ENCODE peak calls at places on chromosome 3, in seven cellular contexts. One of them, this sample, is unnamed.
A peak's percentile ranks its signal among the peaks of the same experiment; 100 is the strongest.

GRCh38 chr3:159733194-159733860 is 255.3 kb upstream of the IL12A start:
- DNase-seq in uterus: no peak
- DNase-seq in PC-3: peak; percentile 68
- DNase-seq in fibroblast of villous mesenchyme: peak; percentile 54
- DNase-seq in endothelial cell: no peak
- DNase-seq in RWPE1: peak; percentile 45
- DNase-seq in BJ: peak; percentile 63
- DNase-seq in this sample: no peak

GRCh38 chr3:158770254-158771017 is 31.4 kb upstream of the MFSD1 start:
- DNase-seq in fibroblast of villous mesenchyme: peak; percentile 84
- DNase-seq in uterus: no peak
- DNase-seq in BJ: no peak
- DNase-seq in RWPE1: no peak
- DNase-seq in endothelial cell: no peak
- DNase-seq in PC-3: peak; percentile 52
- DNase-seq in this sample: no peak

GRCh38 chr3:31288641-31289100 is 244.1 kb upstream of the STT3B start:
- DNase-seq in uterus: peak; percentile 28
- DNase-seq in endothelial cell: peak; percentile 13
- DNase-seq in RWPE1: peak; percentile 77
- DNase-seq in BJ: no peak
- DNase-seq in PC-3: peak; percentile 96
- DNase-seq in fibroblast of villous mesenchyme: peak; percentile 85
- DNase-seq in this sample: peak; percentile 80

GRCh38 chr3:19931767-19932188 is 2.2 kb downstream of the EFHB start:
- DNase-seq in BJ: no peak
- DNase-seq in uterus: no peak
- DNase-seq in PC-3: peak; percentile 80
- DNase-seq in fibroblast of villous mesenchyme: peak; percentile 8
- DNase-seq in endothelial cell: no peak
- DNase-seq in RWPE1: no peak
- DNase-seq in this sample: no peak

GRCh38 chr3:89234620-89235019 is 127.2 kb downstream of the EPHA3 start:
- DNase-seq in BJ: no peak
- DNase-seq in fibroblast of villous mesenchyme: no peak
- DNase-seq in endothelial cell: no peak
- DNase-seq in uterus: no peak
- DNase-seq in PC-3: no peak
- DNase-seq in RWPE1: no peak
- DNase-seq in this sample: no peak

GRCh38 chr3:66048051-66048395 is 9.3 kb upstream of the MAGI1 start:
- DNase-seq in BJ: no peak
- DNase-seq in RWPE1: no peak
- DNase-seq in fibroblast of villous mesenchyme: peak; percentile 27
- DNase-seq in PC-3: no peak
- DNase-seq in uterus: no peak
- DNase-seq in endothelial cell: no peak
- DNase-seq in this sample: no peak

GRCh38 chr3:140216249-140216648 is 281.3 kb downstream of the CLSTN2 start:
- DNase-seq in endothelial cell: no peak
- DNase-seq in RWPE1: peak; percentile 16
- DNase-seq in uterus: no peak
- DNase-seq in fibroblast of villous mesenchyme: no peak
- DNase-seq in BJ: no peak
- DNase-seq in PC-3: no peak
- DNase-seq in this sample: peak; percentile 13

GRCh38 chr3:129609591-129610169 is 3.2 kb upstream of the PLXND1 start:
- DNase-seq in BJ: no peak
- DNase-seq in RWPE1: no peak
- DNase-seq in fibroblast of villous mesenchyme: no peak
- DNase-seq in endothelial cell: no peak
- DNase-seq in PC-3: no peak
- DNase-seq in uterus: no peak
- DNase-seq in this sample: no peak

GRCh38 chr3:135500034-135500433 is 465.5 kb upstream of the PPP2R3A start:
- DNase-seq in uterus: no peak
- DNase-seq in BJ: no peak
- DNase-seq in RWPE1: no peak
- DNase-seq in fibroblast of villous mesenchyme: no peak
- DNase-seq in PC-3: no peak
- DNase-seq in endothelial cell: no peak
- DNase-seq in this sample: no peak

GRCh38 chr3:124203292-124203691 is 211.4 kb upstream of the ROPN1 start:
- DNase-seq in BJ: no peak
- DNase-seq in endothelial cell: no peak
- DNase-seq in PC-3: no peak
- DNase-seq in uterus: no peak
- DNase-seq in fibroblast of villous mesenchyme: no peak
- DNase-seq in RWPE1: no peak
- DNase-seq in this sample: no peak

GRCh38 chr3:195613468-195614069 is 29.8 kb upstream of the APOD start:
- DNase-seq in RWPE1: peak; percentile 13
- DNase-seq in BJ: peak; percentile 75
- DNase-seq in uterus: no peak
- DNase-seq in fibroblast of villous mesenchyme: peak; percentile 51
- DNase-seq in PC-3: peak; percentile 12
- DNase-seq in endothelial cell: no peak
- DNase-seq in this sample: no peak

GRCh38 chr3:69181592-69182211 is 59.3 kb upstream of the LMOD3 start:
- DNase-seq in fibroblast of villous mesenchyme: peak; percentile 85
- DNase-seq in RWPE1: no peak
- DNase-seq in BJ: peak; percentile 6
- DNase-seq in endothelial cell: no peak
- DNase-seq in PC-3: peak; percentile 48
- DNase-seq in uterus: no peak
- DNase-seq in this sample: peak; percentile 64

GRCh38 chr3:12578742-12579141 is 21.9 kb downstream of the MKRN2 start:
- DNase-seq in uterus: no peak
- DNase-seq in fibroblast of villous mesenchyme: no peak
- DNase-seq in PC-3: no peak
- DNase-seq in BJ: no peak
- DNase-seq in endothelial cell: no peak
- DNase-seq in RWPE1: no peak
- DNase-seq in this sample: no peak

DNA sequence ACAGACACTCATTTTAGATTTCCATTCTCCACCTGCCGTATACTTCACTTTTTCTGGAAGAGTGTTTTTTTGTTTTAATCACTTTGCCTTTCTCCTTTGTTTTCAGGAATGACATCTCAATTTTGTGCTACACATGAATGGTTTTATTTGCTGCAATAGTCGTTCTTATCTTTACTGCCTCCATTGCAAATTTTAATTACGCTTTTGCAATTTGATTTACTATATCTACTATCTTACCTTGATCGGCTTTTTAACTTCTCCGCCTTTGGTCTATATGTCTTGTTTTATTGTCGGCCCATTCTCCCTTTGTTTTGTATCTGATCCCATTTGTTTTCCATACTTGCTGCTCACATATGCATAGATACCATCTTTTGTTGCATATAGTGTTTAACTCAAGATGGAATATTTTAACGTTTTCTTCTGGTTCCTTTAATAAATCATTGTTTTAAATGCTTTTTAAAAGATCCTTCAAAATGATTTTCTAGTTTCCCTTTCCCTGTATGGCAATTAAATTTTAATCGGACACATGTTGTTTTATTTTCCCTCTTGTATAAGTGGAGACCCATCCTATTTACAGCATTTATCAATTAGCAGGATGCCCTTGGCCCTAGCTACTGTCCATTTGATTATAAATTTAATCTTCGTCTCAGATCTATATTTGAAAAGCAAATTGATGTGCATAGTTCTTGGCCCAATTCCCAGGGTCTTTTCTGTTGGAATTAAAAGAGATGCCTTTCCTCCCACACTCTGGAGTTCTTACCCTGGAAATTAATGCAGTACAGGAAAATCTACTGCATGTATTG is 97.2 kb upstream of the CNTN4 start:
- DNase-seq in BJ: no peak
- DNase-seq in uterus: no peak
- DNase-seq in fibroblast of villous mesenchyme: no peak
- DNase-seq in RWPE1: no peak
- DNase-seq in PC-3: no peak
- DNase-seq in endothelial cell: no peak
- DNase-seq in this sample: no peak
- TF ChIP-seq CTCF in BJ: no peak
- TF ChIP-seq CTCF in uterus: no peak
- TF ChIP-seq CTCF in fibroblast of villous mesenchyme: no peak
- TF ChIP-seq CTCF in RWPE1: no peak
- TF ChIP-seq CTCF in PC-3: no peak
- TF ChIP-seq CTCF in endothelial cell: no peak
- TF ChIP-seq CTCF in this sample: no peak

DNA sequence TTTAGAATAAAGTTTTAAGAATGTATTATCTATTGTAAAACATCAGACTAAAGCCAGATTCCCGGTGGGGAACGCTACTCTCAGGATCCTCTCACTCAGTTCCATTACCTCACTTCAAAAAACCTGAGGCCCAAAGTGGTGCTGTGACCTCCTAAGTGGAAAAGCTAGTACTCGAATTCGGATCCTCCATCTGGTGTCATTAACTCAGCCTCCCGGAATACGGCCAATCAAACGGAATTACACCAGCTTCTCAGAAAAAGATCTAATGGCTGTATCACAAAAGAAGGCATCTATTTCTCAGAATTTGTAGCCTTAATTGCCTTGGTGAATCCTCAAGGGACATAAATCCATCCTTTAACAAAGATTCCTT is 624 bp downstream of the ACAD11 start:
- DNase-seq in BJ: no peak
- DNase-seq in PC-3: no peak
- DNase-seq in uterus: no peak
- DNase-seq in endothelial cell: no peak
- DNase-seq in fibroblast of villous mesenchyme: no peak
- DNase-seq in RWPE1: peak; percentile 46
- DNase-seq in this sample: no peak
- TF ChIP-seq CTCF in BJ: no peak
- TF ChIP-seq CTCF in PC-3: no peak
- TF ChIP-seq CTCF in uterus: no peak
- TF ChIP-seq CTCF in endothelial cell: no peak
- TF ChIP-seq CTCF in fibroblast of villous mesenchyme: no peak
- TF ChIP-seq CTCF in RWPE1: no peak
- TF ChIP-seq CTCF in this sample: no peak

GRCh38 chr3:131502530-131503327 is at the start of gene MRPL3:
- DNase-seq in BJ: peak; percentile 14
- DNase-seq in RWPE1: peak; percentile 82
- DNase-seq in fibroblast of villous mesenchyme: peak; percentile 92
- DNase-seq in uterus: peak; percentile 81
- DNase-seq in PC-3: peak; percentile 83
- DNase-seq in endothelial cell: peak; percentile 63
- DNase-seq in this sample: peak; percentile 93
- TF ChIP-seq CTCF in BJ: no peak
- TF ChIP-seq CTCF in RWPE1: no peak
- TF ChIP-seq CTCF in fibroblast of villous mesenchyme: no peak
- TF ChIP-seq CTCF in uterus: no peak
- TF ChIP-seq CTCF in PC-3: no peak
- TF ChIP-seq CTCF in endothelial cell: no peak
- TF ChIP-seq CTCF in this sample: no peak

DNA sequence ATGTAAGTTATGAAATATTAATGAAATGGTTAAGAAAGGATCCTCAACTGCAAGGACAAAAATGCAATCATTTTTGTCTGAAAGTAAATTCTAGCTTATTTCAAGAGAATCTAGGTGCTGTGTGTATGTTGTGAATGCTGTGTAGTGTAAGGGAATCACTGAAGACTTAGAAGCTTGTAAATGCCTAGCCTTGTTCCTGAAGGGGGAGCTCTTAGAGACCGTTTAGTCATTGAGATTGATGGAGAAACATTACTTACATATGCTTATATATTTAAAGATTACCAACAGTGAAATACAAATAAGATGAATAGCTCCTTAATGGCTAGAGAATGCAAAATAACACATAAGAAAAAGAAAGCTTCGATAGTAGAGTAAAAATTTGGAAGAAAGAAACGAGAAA is 67.9 kb downstream of the CNTN4 start:
- DNase-seq in fibroblast of villous mesenchyme: peak; percentile 3
- DNase-seq in BJ: no peak
- DNase-seq in uterus: no peak
- DNase-seq in RWPE1: no peak
- DNase-seq in endothelial cell: no peak
- DNase-seq in PC-3: no peak
- DNase-seq in this sample: no peak
- TF ChIP-seq CTCF in fibroblast of villous mesenchyme: peak; percentile 14
- TF ChIP-seq CTCF in BJ: no peak
- TF ChIP-seq CTCF in uterus: no peak
- TF ChIP-seq CTCF in RWPE1: no peak
- TF ChIP-seq CTCF in endothelial cell: no peak
- TF ChIP-seq CTCF in PC-3: no peak
- TF ChIP-seq CTCF in this sample: no peak

DNA sequence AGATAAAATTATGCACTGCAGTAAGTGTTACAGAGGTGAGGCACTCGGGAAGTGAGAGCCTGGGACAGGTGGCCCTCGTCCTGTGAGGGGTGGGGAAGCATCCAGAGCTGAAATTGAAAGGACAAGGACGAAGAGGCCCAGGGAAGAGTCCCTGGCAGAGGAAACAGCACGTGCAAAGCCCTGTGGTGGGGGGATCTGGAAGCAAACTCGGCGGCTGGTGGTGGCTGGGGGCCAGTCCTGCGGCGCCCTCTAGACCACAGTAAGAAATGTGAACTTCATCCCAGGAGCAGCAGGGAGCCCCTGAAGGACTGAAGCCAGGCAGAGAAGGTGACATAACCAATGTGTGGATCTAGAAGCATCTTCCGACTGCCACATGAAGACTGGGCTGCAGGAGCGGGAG is 42.8 kb downstream of the GRIP2 start:
- DNase-seq in uterus: no peak
- DNase-seq in fibroblast of villous mesenchyme: no peak
- DNase-seq in PC-3: no peak
- DNase-seq in endothelial cell: no peak
- DNase-seq in RWPE1: no peak
- DNase-seq in BJ: no peak
- DNase-seq in this sample: no peak
- TF ChIP-seq CTCF in uterus: no peak
- TF ChIP-seq CTCF in fibroblast of villous mesenchyme: peak; percentile 3
- TF ChIP-seq CTCF in PC-3: peak; percentile 21
- TF ChIP-seq CTCF in endothelial cell: no peak
- TF ChIP-seq CTCF in RWPE1: no peak
- TF ChIP-seq CTCF in BJ: no peak
- TF ChIP-seq CTCF in this sample: no peak

GRCh38 chr3:67863869-67864268 is 209.5 kb upstream of the SUCLG2 start:
- DNase-seq in PC-3: peak; percentile 48
- DNase-seq in endothelial cell: peak; percentile 31
- DNase-seq in BJ: no peak
- DNase-seq in uterus: no peak
- DNase-seq in fibroblast of villous mesenchyme: peak; percentile 27
- DNase-seq in RWPE1: no peak
- DNase-seq in this sample: no peak
- TF ChIP-seq CTCF in PC-3: peak; percentile 58
- TF ChIP-seq CTCF in endothelial cell: peak; percentile 61
- TF ChIP-seq CTCF in BJ: peak; percentile 20
- TF ChIP-seq CTCF in uterus: no peak
- TF ChIP-seq CTCF in fibroblast of villous mesenchyme: peak; percentile 44
- TF ChIP-seq CTCF in RWPE1: no peak
- TF ChIP-seq CTCF in this sample: no peak

GRCh38 chr3:120432105-120432860 is 18.5 kb downstream of the FSTL1 start:
- DNase-seq in PC-3: no peak
- DNase-seq in BJ: no peak
- DNase-seq in endothelial cell: no peak
- DNase-seq in uterus: no peak
- DNase-seq in RWPE1: no peak
- DNase-seq in fibroblast of villous mesenchyme: peak; percentile 78
- DNase-seq in this sample: no peak
- TF ChIP-seq CTCF in PC-3: no peak
- TF ChIP-seq CTCF in BJ: no peak
- TF ChIP-seq CTCF in endothelial cell: no peak
- TF ChIP-seq CTCF in uterus: no peak
- TF ChIP-seq CTCF in RWPE1: no peak
- TF ChIP-seq CTCF in fibroblast of villous mesenchyme: no peak
- TF ChIP-seq CTCF in this sample: no peak

This sample was measured in Calu3.